ENCODE peak calls at places on chromosomes 13 and 19, in four cellular contexts. J is IMR-90, H is SK-N-SH, L is GM12878. R is an unnamed sample.

GRCh38 chr13:64206430-64207225 is 2791.0 kb upstream of the PCDH20 start:
- DNase-seq in J (no peak), H (no peak), L (no peak), R (no peak)

GRCh38 chr19:52296773-52297600 is at the start of gene ZNF480:
- DNase-seq in J (peak; percentile 73), H (peak; percentile 93), L (peak; percentile 23), R (peak; percentile 92)

GRCh38 chr13:48853381-48854102 is 122.2 kb upstream of the FNDC3A start:
- DNase-seq in J (peak; percentile 67), H (no peak), L (no peak), R (no peak)

GRCh38 chr13:42075517-42075916 is 27.1 kb downstream of the DGKH start:
- DNase-seq in J (no peak), H (no peak), L (no peak), R (no peak)

GRCh38 chr13:45372189-45373115 is 31.5 kb upstream of the TPT1 start:
- DNase-seq in J (peak; percentile 15), H (no peak), L (no peak), R (no peak)

GRCh38 chr13:22449251-22449650 is 731.5 kb upstream of the SGCG start:
- DNase-seq in J (no peak), H (no peak), L (no peak), R (no peak)

GRCh38 chr13:65293530-65294198 is 1936.5 kb downstream of the PCDH9 start:
- DNase-seq in J (no peak), H (no peak), L (no peak), R (no peak)

GRCh38 chr13:50682966-50683365 is 160.5 kb downstream of the DLEU7 start:
- DNase-seq in J (no peak), H (no peak), L (no peak), R (no peak)

GRCh38 chr13:44622259-44622658 is 46.1 kb upstream of the TSC22D1 start:
- DNase-seq in J (no peak), H (no peak), L (no peak), R (no peak)

GRCh38 chr13:36154567-36155231 is 23.5 kb upstream of the DCLK1 start:
- DNase-seq in J (no peak), H (peak; percentile 62), L (no peak), R (no peak)

GRCh38 chr13:47455581-47455980 is 545.5 kb downstream of the SUCLA2 start:
- DNase-seq in J (no peak), H (peak; percentile 4), L (no peak), R (no peak)

GRCh38 chr13:99886706-99887105 is 84.9 kb downstream of the ZIC5 start:
- DNase-seq in J (no peak), H (no peak), L (no peak), R (no peak)

GRCh38 chr13:38662362-38662761 is 24.5 kb upstream of the FREM2 start:
- DNase-seq in J (peak; percentile 16), H (no peak), L (no peak), R (no peak)

GRCh38 chr13:99566125-99567083 is 65.1 kb downstream of the TM9SF2 start:
- DNase-seq in J (no peak), H (no peak), L (no peak), R (no peak)

GRCh38 chr19:23440791-23441190 is 45.5 kb upstream of the ZNF91 start:
- DNase-seq in J (no peak), H (peak; percentile 39), L (no peak), R (peak; percentile 26)

GRCh38 chr13:92952161-92952560 is 274.4 kb upstream of the GPC6 start:
- DNase-seq in J (peak; percentile 30), H (no peak), L (no peak), R (no peak)

GRCh38 chr13:65966991-65967451 is 1263.1 kb downstream of the PCDH9 start:
- DNase-seq in J (peak; percentile 45), H (peak; percentile 7), L (no peak), R (peak; percentile 9)

DNA sequence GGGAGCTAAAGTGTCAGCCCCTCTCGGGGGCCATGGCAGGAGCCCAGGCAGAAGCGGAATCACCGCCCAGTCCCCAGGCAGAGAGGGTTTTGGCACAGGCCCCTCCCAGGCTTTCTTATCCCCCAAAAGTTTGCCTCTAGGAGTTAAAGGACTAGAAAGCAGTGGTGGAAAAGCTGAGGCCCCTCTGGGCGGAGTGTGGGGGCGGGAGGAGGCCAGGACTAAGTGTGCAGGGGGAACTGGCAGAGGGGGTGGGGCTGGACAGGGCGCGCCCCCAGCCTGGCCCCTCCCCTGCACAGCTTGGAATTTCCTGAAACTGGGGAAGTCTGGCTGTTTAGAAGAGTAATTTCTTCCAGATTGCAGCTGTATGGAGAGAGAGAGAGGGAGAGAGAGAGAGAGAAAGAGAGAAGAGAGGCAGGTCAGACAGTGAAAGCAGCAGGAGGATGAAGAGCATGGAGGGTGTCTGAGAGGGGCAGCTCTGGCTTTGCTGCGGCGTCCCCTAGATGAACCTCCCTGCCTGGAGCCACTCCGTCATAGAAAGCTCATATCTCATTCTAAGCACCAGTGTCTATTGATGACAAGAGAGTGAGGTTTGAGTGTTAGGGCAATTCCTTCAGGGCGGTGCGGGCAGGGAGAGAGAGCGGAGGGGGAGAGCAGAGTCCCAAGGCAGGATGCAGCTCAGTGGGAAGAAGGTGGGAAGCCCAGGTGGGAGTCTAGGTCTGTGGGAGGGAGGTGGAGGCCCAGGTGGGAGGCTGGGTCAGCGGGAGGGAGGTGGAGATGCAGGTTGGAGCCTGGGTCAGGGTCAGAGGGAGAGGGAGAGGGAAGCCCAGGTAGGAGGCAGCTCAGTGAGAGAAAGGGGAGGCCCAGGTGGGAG is at the start of gene CDC42EP5:
- DNase-seq in J (peak; percentile 85), H (peak; percentile 60), L (no peak), R (peak; percentile 43)
- TF ChIP-seq MXI1 in J (no peak), H (no peak), L (no peak), R (no peak)

DNA sequence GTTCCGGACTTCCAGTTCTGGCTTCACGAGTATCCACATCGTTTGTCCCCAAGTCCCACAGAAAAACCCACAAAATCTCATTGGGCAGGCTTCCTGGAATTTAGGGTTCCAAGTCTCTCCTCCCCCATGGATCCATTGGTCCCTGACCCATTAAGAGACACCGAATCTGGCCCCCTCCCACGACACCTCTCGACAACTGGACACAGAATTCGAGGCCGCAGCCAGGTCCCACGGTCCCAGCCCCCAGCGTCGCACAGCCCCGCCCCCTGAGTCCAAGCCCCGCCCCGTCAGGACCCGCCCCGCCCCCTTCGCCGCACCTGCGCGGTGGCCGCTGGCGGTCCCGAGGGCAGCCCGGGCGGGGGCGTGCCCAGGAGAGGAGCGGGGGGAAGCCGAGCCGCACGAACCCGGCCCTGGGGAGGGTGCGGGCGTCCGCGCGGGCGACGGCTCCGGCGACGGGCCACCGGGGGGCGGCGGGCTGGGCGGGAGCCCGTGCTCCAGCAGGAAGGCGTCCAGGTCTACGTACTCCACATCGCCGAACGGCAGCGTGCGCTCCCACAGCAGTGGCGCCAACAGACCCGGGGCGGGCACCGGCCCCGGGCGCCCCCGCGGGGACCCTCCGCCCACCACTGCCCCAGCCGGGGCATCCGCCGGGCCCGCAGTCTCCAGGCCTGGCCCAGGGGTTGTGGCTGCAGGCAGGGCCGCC is 1.8 kb downstream of the DBP start:
- DNase-seq in J (no peak), H (peak; percentile 89), L (no peak), R (peak; percentile 89)
- TF ChIP-seq MXI1 in J (no peak), H (no peak), L (peak; percentile 30), R (no peak)

GRCh38 chr19:39059302-39059701 is 24.9 kb upstream of the ACP7 start:
- DNase-seq in J (no peak), H (no peak), L (no peak), R (no peak)

GRCh38 chr19:39060130-39060529 is 24.0 kb upstream of the ACP7 start:
- DNase-seq in J (no peak), H (no peak), L (no peak), R (no peak)

GRCh38 chr19:39053276-39054090 is 21.1 kb upstream of the FBXO27 start:
- DNase-seq in J (no peak), H (no peak), L (no peak), R (no peak)

GRCh38 chr19:39054091-39054470 is 21.7 kb upstream of the FBXO27 start:
- DNase-seq in J (no peak), H (no peak), L (no peak), R (no peak)

DNA sequence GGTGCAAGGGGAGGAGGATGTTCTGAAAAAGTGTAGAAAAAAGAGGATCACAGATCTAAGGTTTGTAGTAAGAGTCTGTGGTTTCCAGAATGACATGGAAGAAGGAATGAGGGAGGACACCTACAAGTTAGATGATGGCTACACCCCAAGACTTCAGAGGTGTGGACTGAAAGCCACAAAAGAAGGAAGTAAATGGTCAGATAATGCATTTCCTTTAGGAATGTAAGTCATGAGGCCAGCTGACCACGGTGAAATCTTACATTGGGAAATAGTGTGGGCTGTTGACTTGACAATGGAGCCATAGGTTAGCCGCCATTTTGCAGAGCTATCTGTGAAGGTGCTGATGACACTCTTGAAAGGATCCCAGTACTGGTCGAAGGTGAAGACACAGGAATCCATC is 25.3 kb upstream of the FBXO27 start:
- DNase-seq in J (no peak), H (no peak), L (no peak), R (no peak)
- TF ChIP-seq MXI1 in J (no peak), H (no peak), L (no peak), R (no peak)

GRCh38 chr19:18853755-18854427 is 22.1 kb downstream of the UPF1 start:
- DNase-seq in J (no peak), H (no peak), L (no peak), R (no peak)
- TF ChIP-seq MXI1 in J (no peak), H (no peak), L (no peak), R (no peak)

GRCh38 chr19:6802336-6803035 is 30.0 kb downstream of the VAV1 start:
- DNase-seq in J (no peak), H (no peak), L (peak; percentile 78), R (no peak)
- TF ChIP-seq MXI1 in J (no peak), H (no peak), L (no peak), R (no peak)

DNA sequence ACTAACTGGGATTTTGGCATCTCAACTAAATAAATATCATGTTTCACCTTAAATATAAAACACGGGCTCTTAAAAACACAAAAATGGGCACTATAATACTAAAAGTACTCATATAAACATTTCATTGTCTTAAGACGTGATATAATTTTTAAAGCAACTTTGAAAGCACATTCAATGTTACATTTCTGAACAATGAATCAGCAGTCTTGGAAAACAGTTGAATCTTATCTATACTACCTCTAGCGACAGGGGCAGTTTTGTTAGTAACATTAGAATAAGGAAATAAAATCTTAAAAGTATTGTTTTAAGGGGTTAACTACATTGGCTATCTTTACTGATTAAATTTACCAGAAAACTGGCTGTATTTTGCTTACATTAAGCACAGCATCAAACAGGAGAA is 156.9 kb downstream of the UGGT2 start:
- DNase-seq in J (peak; percentile 51), H (no peak), L (no peak), R (no peak)
- TF ChIP-seq MXI1 in J (no peak), H (no peak), L (no peak), R (no peak)

GRCh38 chr13:111323950-111324651 is 3.7 kb downstream of the TEX29 start:
- DNase-seq in J (peak; percentile 5), H (no peak), L (no peak), R (no peak)
- TF ChIP-seq MXI1 in J (no peak), H (no peak), L (no peak), R (no peak)

GRCh38 chr13:60120617-60121016 is 43.1 kb downstream of the DIAPH3 start:
- DNase-seq in J (no peak), H (no peak), L (no peak), R (no peak)

DNA sequence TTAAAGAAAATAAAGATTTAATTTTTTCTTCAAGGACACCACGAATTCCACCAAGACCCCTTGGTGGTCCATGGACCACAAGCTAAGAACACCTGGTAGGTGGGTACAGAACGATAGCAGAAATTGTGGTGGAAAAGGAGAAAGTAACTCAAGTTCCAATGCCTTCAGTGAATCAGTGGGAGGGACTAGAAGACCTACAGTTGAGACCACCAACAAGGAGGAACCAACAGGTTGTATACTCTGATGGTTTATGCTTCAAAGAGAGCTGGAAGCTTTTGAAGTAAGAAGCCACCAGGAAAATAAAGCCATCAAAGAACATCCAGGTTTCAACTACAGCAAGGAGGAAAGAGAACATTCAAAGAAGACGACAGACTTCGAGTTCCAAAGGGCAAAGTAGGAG is 42.4 kb downstream of the DIAPH3 start:
- DNase-seq in J (no peak), H (no peak), L (no peak), R (no peak)
- TF ChIP-seq MXI1 in J (no peak), H (no peak), L (no peak), R (no peak)

GRCh38 chr13:83995930-83996329 is 113.7 kb upstream of the SLITRK1 start:
- DNase-seq in J (no peak), H (no peak), L (no peak), R (no peak)
- TF ChIP-seq MXI1 in J (no peak), H (no peak), L (no peak), R (no peak)